ENCODE peak calls at places on chromosomes 7 and 10, in five cellular contexts. P, I, J, B and D are unnamed samples.

GRCh38 chr7:104395162-104395561 is 66.8 kb downstream of the LHFPL3 start:
- DNase-seq in P (no peak), I (no peak), J (no peak), B (no peak), D (no peak)

GRCh38 chr7:25580156-25580555 is 351.9 kb upstream of the NPVF start:
- DNase-seq in P (no peak), I (no peak), J (no peak), B (no peak), D (no peak)

GRCh38 chr10:59808896-59809643 is 55.8 kb upstream of the MRLN start:
- DNase-seq in P (peak), I (peak), J (peak), B (peak), D (peak)

GRCh38 chr10:59244871-59245270 is 68.4 kb downstream of the PHYHIPL start:
- DNase-seq in P (no peak), I (no peak), J (no peak), B (no peak), D (no peak)

GRCh38 chr7:122674502-122674901 is 24.4 kb downstream of the RNF133 start:
- DNase-seq in P (no peak), I (no peak), J (no peak), B (no peak), D (no peak)

GRCh38 chr7:600149-600814 is 80.6 kb upstream of the PDGFA start:
- DNase-seq in P (no peak), I (no peak), J (no peak), B (no peak), D (no peak)

GRCh38 chr7:11846311-11846710 is 14.3 kb upstream of the THSD7A start:
- DNase-seq in P (no peak), I (no peak), J (no peak), B (no peak), D (no peak)

GRCh38 chr10:86795353-86795752 is 38.9 kb downstream of the BMPR1A start:
- DNase-seq in P (peak), I (no peak), J (no peak), B (peak), D (no peak)

GRCh38 chr7:84248267-84248666 is 53.7 kb upstream of the SEMA3A start:
- DNase-seq in P (no peak), I (no peak), J (no peak), B (no peak), D (no peak)

GRCh38 chr10:95755511-95756004 is 405 bp upstream of the ENTPD1 start:
- DNase-seq in P (no peak), I (peak), J (peak), B (no peak), D (peak)

GRCh38 chr7:23468721-23469149 is 1.6 kb downstream of the IGF2BP3 start:
- DNase-seq in P (no peak), I (no peak), J (no peak), B (peak), D (no peak)

GRCh38 chr7:112789824-112790650 is at the start of gene TMEM168:
- DNase-seq in P (peak), I (peak), J (peak), B (peak), D (peak)

GRCh38 chr10:43944742-43945730 is 296.4 kb upstream of the ZNF32 start:
- DNase-seq in P (no peak), I (no peak), J (peak), B (no peak), D (no peak)